ENCODE peak calls at places on chromosome 12, in six cellular contexts. W is Karpas-422, Y is psoas muscle, O is body of pancreas, Z is stomach, U is esophagus muscularis mucosa. M is an unnamed sample.

GRCh38 chr12:124463341-124463861 is 104.0 kb downstream of the NCOR2 start:
- DNase-seq in W (no peak), Y (no peak), O (no peak), Z (no peak), U (no peak), M (peak; percentile 57)

GRCh38 chr12:69052613-69053408 is 119.8 kb upstream of the CPM start:
- DNase-seq in W (no peak), Y (no peak), O (peak; percentile 50), Z (no peak), U (no peak), M (no peak)

GRCh38 chr12:78802593-78802992 is 62.0 kb upstream of the SYT1 start:
- DNase-seq in W (no peak), Y (no peak), O (no peak), Z (no peak), U (no peak), M (peak; percentile 78)

GRCh38 chr12:70557583-70558263 is 79.5 kb downstream of the PTPRB start:
- DNase-seq in W (no peak), Y (no peak), O (no peak), Z (no peak), U (peak; percentile 87), M (no peak)

GRCh38 chr12:128140551-128140950 is 126.4 kb upstream of the TMEM132C start:
- DNase-seq in W (no peak), Y (no peak), O (no peak), Z (no peak), U (no peak), M (no peak)

GRCh38 chr12:89453579-89453978 is 71.0 kb downstream of the GALNT4 start:
- DNase-seq in W (no peak), Y (no peak), O (no peak), Z (no peak), U (no peak), M (no peak)

GRCh38 chr12:650983-651382 is 12.3 kb downstream of the NINJ2 start:
- DNase-seq in W (no peak), Y (no peak), O (no peak), Z (no peak), U (no peak), M (no peak)

GRCh38 chr12:132429932-132430643 is 59.9 kb upstream of the FBRSL1 start:
- DNase-seq in W (no peak), Y (no peak), O (peak; percentile 68), Z (peak; percentile 63), U (no peak), M (peak; percentile 68)

GRCh38 chr12:108394196-108394595 is 55.1 kb upstream of the CMKLR1 start:
- DNase-seq in W (no peak), Y (peak; percentile 28), O (no peak), Z (no peak), U (no peak), M (peak; percentile 42)

GRCh38 chr12:53299101-53299453 is 418 bp upstream of the MYG1 start:
- DNase-seq in W (peak; percentile 74), Y (no peak), O (no peak), Z (no peak), U (no peak), M (no peak)

GRCh38 chr12:132396657-132397056 is 67.3 kb upstream of the GALNT9 start:
- DNase-seq in W (no peak), Y (no peak), O (no peak), Z (no peak), U (no peak), M (no peak)

GRCh38 chr12:53829130-53829529 is 77.4 kb upstream of the CISTR start:
- DNase-seq in W (peak; percentile 60), Y (no peak), O (no peak), Z (no peak), U (no peak), M (no peak)

GRCh38 chr12:57127101-57127709 is 1.1 kb upstream of the LRP1 start:
- DNase-seq in W (peak; percentile 75), Y (peak; percentile 65), O (peak; percentile 83), Z (peak; percentile 84), U (no peak), M (peak; percentile 74)

GRCh38 chr12:65891987-65892481 is 67.8 kb downstream of the HMGA2 start:
- DNase-seq in W (no peak), Y (peak; percentile 75), O (peak; percentile 36), Z (peak; percentile 55), U (no peak), M (no peak)

GRCh38 chr12:31234053-31234835 is 91.7 kb downstream of the SINHCAF start:
- DNase-seq in W (no peak), Y (no peak), O (no peak), Z (no peak), U (peak; percentile 85), M (no peak)

GRCh38 chr12:111467092-111467861 is 61.6 kb downstream of the SH2B3 start:
- DNase-seq in W (no peak), Y (no peak), O (no peak), Z (no peak), U (no peak), M (no peak)

GRCh38 chr12:133120385-133121191 is 9.5 kb downstream of the ZNF891 start:
- DNase-seq in W (no peak), Y (no peak), O (no peak), Z (no peak), U (no peak), M (no peak)

GRCh38 chr12:113369391-113369790 is 11.0 kb downstream of the PLBD2 start:
- DNase-seq in W (no peak), Y (no peak), O (no peak), Z (no peak), U (no peak), M (no peak)

GRCh38 chr12:12646483-12647072 is 34.9 kb downstream of the CREBL2 start:
- DNase-seq in W (no peak), Y (no peak), O (no peak), Z (no peak), U (no peak), M (no peak)

GRCh38 chr12:12636641-12637040 is 25.0 kb downstream of the CREBL2 start:
- DNase-seq in W (peak; percentile 45), Y (no peak), O (no peak), Z (no peak), U (no peak), M (no peak)

GRCh38 chr12:12645485-12645884 is 33.8 kb downstream of the CREBL2 start:
- DNase-seq in W (peak; percentile 84), Y (no peak), O (peak; percentile 19), Z (no peak), U (no peak), M (peak; percentile 17)

GRCh38 chr12:12642916-12643315 is 31.2 kb downstream of the CREBL2 start:
- DNase-seq in W (no peak), Y (no peak), O (no peak), Z (no peak), U (no peak), M (no peak)

DNA sequence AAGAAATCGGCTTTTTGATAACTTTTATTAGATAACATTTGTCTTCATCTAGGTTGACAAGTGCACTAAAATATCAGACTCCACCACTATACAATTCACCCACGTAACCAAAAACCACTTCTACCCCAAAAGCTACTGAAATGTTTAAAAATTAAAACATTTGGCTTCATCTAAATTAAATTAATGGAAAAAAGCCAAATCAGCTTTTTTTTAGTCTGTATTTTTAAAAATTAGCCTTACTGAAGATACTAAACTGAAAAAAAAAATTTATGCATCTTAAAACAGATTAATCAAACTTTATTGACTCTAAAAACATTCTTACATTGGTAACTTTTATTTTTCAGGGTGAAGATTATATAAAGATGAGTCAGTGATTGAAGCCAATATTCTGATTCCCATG is 30.0 kb downstream of the CREBL2 start:
- DNase-seq in W (no peak), Y (no peak), O (no peak), Z (no peak), U (no peak), M (no peak)
- H3K36me3 ChIP-seq in W (peaks cover 19% of the 10 kb centered on the region), Y (peaks cover 4% of the 10 kb centered on the region), O (peaks cover 10% of the 10 kb centered on the region), Z (peaks cover 33% of the 10 kb centered on the region), U (peaks cover 38% of the 10 kb centered on the region), M (peaks cover 15% of the 10 kb centered on the region)

GRCh38 chr12:122869207-122869973 is 26.5 kb downstream of the VPS37B start:
- DNase-seq in W (no peak), Y (no peak), O (no peak), Z (peak; percentile 16), U (no peak), M (no peak)

GRCh38 chr12:122866950-122867607 is 28.8 kb downstream of the VPS37B start:
- DNase-seq in W (no peak), Y (no peak), O (no peak), Z (peak; percentile 37), U (no peak), M (no peak)

GRCh38 chr12:122868471-122869177 is 27.3 kb downstream of the VPS37B start:
- DNase-seq in W (no peak), Y (no peak), O (no peak), Z (peak; percentile 26), U (no peak), M (no peak)

GRCh38 chr12:122866379-122866778 is 29.5 kb downstream of the VPS37B start:
- DNase-seq in W (no peak), Y (no peak), O (peak; percentile 61), Z (peak; percentile 71), U (no peak), M (no peak)

GRCh38 chr12:122867701-122868461 is 28.0 kb downstream of the VPS37B start:
- DNase-seq in W (peak; percentile 66), Y (peak; percentile 60), O (peak; percentile 93), Z (peak; percentile 95), U (no peak), M (peak; percentile 76)
- H3K4me1 ChIP-seq in W (peaks cover 26% of the 10 kb centered on the region), Y (peaks cover 53% of the 10 kb centered on the region), O (peaks cover 95% of the 10 kb centered on the region), Z (peaks cover 89% of the 10 kb centered on the region), U (peaks cover 74% of the 10 kb centered on the region), M (peaks cover 28% of the 10 kb centered on the region)

DNA sequence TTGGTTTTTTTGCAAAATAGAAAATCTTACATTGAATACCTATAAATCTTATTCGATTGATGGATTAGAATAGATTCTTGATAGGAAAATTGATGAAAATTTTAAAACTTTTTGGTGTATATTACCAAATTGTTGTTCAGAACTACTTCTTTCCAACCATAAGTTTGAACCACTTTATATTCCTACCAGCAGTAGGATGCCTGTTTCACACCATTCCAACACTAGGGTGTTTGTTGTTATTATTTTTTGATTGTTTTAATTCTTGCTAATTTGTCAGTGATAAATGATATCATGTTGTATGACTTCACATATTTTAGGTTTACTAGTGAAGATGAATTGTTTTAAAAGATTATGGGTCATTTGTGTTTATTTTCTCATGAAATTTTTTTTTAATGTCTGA is 43.4 kb downstream of the UTP20 start:
- DNase-seq in W (no peak), Y (no peak), O (no peak), Z (no peak), U (no peak), M (no peak)
- H3K36me3 ChIP-seq in W (peaks cover 36% of the 10 kb centered on the region), Y (peaks cover under 1% of the 10 kb centered on the region), O (peaks cover 17% of the 10 kb centered on the region), Z (peaks cover 20% of the 10 kb centered on the region), U (peaks cover 28% of the 10 kb centered on the region), M (peaks cover 48% of the 10 kb centered on the region)

DNA sequence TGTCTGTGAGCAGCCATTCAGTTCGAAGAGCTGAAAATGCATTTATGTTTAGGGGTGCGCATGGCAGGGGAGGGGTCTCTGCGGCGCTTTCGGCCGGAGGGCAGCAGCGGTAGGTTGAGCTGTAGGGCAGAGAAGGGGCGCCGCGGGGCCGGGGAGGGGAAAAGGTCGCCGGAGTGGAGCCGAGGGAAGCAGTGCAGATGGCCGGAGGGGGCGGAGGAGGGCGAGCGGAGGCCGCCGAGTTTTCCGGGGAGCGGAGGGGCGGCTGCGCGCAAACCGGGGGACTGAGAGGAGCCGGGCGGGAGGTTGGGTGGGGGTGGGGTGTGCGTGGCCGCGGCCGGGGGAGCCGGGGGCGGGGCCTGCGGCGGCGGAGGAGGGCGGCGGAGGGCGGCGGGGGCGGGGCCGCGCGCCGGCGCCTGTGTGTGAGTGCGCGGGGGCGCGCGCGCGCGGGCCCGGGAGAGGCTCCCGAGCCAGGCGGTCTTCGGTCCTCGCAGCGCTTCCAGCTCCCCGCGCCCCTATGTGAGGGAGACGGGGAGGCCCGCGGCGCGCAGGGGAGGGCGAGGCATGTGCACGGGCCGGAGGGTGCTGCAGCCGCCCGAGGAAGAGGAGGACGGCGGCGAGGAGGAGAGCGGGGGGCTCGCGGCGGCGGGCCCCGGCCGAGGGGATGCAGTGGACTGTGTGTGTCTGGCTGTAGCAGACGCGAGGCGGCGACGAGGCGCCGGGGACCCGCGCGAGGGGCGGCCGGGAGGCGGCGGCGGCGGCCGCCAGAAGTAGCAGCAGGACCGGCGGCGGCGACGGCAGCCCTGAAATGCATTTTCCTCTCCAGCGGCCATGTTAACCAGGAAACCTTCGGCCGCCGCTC is at the start of gene DYRK2:
- DNase-seq in W (peak; percentile 92), Y (peak; percentile 86), O (peak; percentile 76), Z (peak; percentile 82), U (no peak), M (peak; percentile 90)
- H3K4me1 ChIP-seq in W (peaks cover 39% of the 10 kb centered on the region), Y (peaks cover 26% of the 10 kb centered on the region), O (peaks cover 22% of the 10 kb centered on the region), Z (peaks cover 25% of the 10 kb centered on the region), U (peaks cover 48% of the 10 kb centered on the region), M (no peaks in the 10 kb centered on the region)